ENCODE peak calls at places on chromosomes 16 and 17, in seven cellular contexts. One of them, this sample, is unnamed.

GRCh38 chr16:56771558-56772279 is 41.8 kb downstream of the NUP93 start:
- DNase-seq in lower leg skin: no peak
- DNase-seq in OCI-M1: peak
- DNase-seq in GM03348: peak
- DNase-seq in kidney tubule cell: no peak
- DNase-seq in activated T-helper 1 cell treated with Interleukin-2 at 50 U/mL for 16 hours: no peak
- DNase-seq in hepatic stellate cell: no peak
- DNase-seq in this sample: no peak

GRCh38 chr17:64765191-64765889 is 103.2 kb upstream of the SMURF2 start:
- DNase-seq in OCI-M1: no peak
- DNase-seq in lower leg skin: no peak
- DNase-seq in GM03348: no peak
- DNase-seq in hepatic stellate cell: no peak
- DNase-seq in activated T-helper 1 cell treated with Interleukin-2 at 50 U/mL for 16 hours: no peak
- DNase-seq in kidney tubule cell: peak
- DNase-seq in this sample: no peak

GRCh38 chr17:33667052-33667509 is 374.0 kb upstream of the ASIC2 start:
- DNase-seq in activated T-helper 1 cell treated with Interleukin-2 at 50 U/mL for 16 hours: no peak
- DNase-seq in GM03348: no peak
- DNase-seq in kidney tubule cell: no peak
- DNase-seq in OCI-M1: peak
- DNase-seq in hepatic stellate cell: no peak
- DNase-seq in lower leg skin: peak
- DNase-seq in this sample: no peak

GRCh38 chr16:15041260-15042011 is 14.4 kb downstream of the NTAN1 start:
- DNase-seq in kidney tubule cell: no peak
- DNase-seq in activated T-helper 1 cell treated with Interleukin-2 at 50 U/mL for 16 hours: no peak
- DNase-seq in hepatic stellate cell: peak
- DNase-seq in OCI-M1: peak
- DNase-seq in GM03348: peak
- DNase-seq in lower leg skin: peak
- DNase-seq in this sample: no peak

GRCh38 chr17:40362696-40363479 is 1.6 kb downstream of the GJD3 start:
- DNase-seq in hepatic stellate cell: peak
- DNase-seq in lower leg skin: no peak
- DNase-seq in OCI-M1: peak
- DNase-seq in activated T-helper 1 cell treated with Interleukin-2 at 50 U/mL for 16 hours: peak
- DNase-seq in GM03348: peak
- DNase-seq in kidney tubule cell: peak
- DNase-seq in this sample: peak

GRCh38 chr16:79336437-79337229 is 263.9 kb downstream of the MAF start:
- DNase-seq in lower leg skin: no peak
- DNase-seq in activated T-helper 1 cell treated with Interleukin-2 at 50 U/mL for 16 hours: no peak
- DNase-seq in hepatic stellate cell: no peak
- DNase-seq in GM03348: no peak
- DNase-seq in kidney tubule cell: no peak
- DNase-seq in OCI-M1: no peak
- DNase-seq in this sample: no peak

GRCh38 chr17:12302711-12303110 is 282.0 kb downstream of the MAP2K4 start:
- DNase-seq in kidney tubule cell: no peak
- DNase-seq in lower leg skin: no peak
- DNase-seq in GM03348: no peak
- DNase-seq in hepatic stellate cell: no peak
- DNase-seq in activated T-helper 1 cell treated with Interleukin-2 at 50 U/mL for 16 hours: no peak
- DNase-seq in OCI-M1: no peak
- DNase-seq in this sample: no peak

GRCh38 chr16:56357765-56358322 is 67.5 kb downstream of the AMFR start:
- DNase-seq in lower leg skin: no peak
- DNase-seq in hepatic stellate cell: no peak
- DNase-seq in GM03348: no peak
- DNase-seq in activated T-helper 1 cell treated with Interleukin-2 at 50 U/mL for 16 hours: no peak
- DNase-seq in kidney tubule cell: no peak
- DNase-seq in OCI-M1: no peak
- DNase-seq in this sample: no peak

GRCh38 chr17:41687828-41688640 is 651 bp upstream of the EIF1 start:
- DNase-seq in OCI-M1: peak
- DNase-seq in GM03348: no peak
- DNase-seq in lower leg skin: peak
- DNase-seq in hepatic stellate cell: no peak
- DNase-seq in kidney tubule cell: peak
- DNase-seq in activated T-helper 1 cell treated with Interleukin-2 at 50 U/mL for 16 hours: peak
- DNase-seq in this sample: peak

GRCh38 chr17:80650751-80651173 is 106.1 kb downstream of the RPTOR start:
- DNase-seq in lower leg skin: no peak
- DNase-seq in hepatic stellate cell: no peak
- DNase-seq in GM03348: no peak
- DNase-seq in kidney tubule cell: no peak
- DNase-seq in activated T-helper 1 cell treated with Interleukin-2 at 50 U/mL for 16 hours: no peak
- DNase-seq in OCI-M1: no peak
- DNase-seq in this sample: no peak

GRCh38 chr17:17959520-17960361 is 12.5 kb downstream of the TOM1L2 start:
- DNase-seq in GM03348: peak
- DNase-seq in kidney tubule cell: peak
- DNase-seq in hepatic stellate cell: no peak
- DNase-seq in OCI-M1: peak
- DNase-seq in activated T-helper 1 cell treated with Interleukin-2 at 50 U/mL for 16 hours: no peak
- DNase-seq in lower leg skin: no peak
- DNase-seq in this sample: no peak

GRCh38 chr17:60315650-60316049 is 76.3 kb downstream of the USP32 start:
- DNase-seq in kidney tubule cell: no peak
- DNase-seq in OCI-M1: peak
- DNase-seq in hepatic stellate cell: no peak
- DNase-seq in GM03348: no peak
- DNase-seq in lower leg skin: no peak
- DNase-seq in activated T-helper 1 cell treated with Interleukin-2 at 50 U/mL for 16 hours: no peak
- DNase-seq in this sample: no peak

GRCh38 chr17:79355186-79355585 is 255.7 kb downstream of the RBFOX3 start:
- DNase-seq in kidney tubule cell: no peak
- DNase-seq in activated T-helper 1 cell treated with Interleukin-2 at 50 U/mL for 16 hours: no peak
- DNase-seq in GM03348: no peak
- DNase-seq in lower leg skin: no peak
- DNase-seq in OCI-M1: no peak
- DNase-seq in hepatic stellate cell: no peak
- DNase-seq in this sample: no peak

GRCh38 chr16:68223072-68223471 is 12.9 kb downstream of the ESRP2 start:
- DNase-seq in OCI-M1: no peak
- DNase-seq in kidney tubule cell: no peak
- DNase-seq in GM03348: no peak
- DNase-seq in lower leg skin: no peak
- DNase-seq in hepatic stellate cell: no peak
- DNase-seq in activated T-helper 1 cell treated with Interleukin-2 at 50 U/mL for 16 hours: no peak
- DNase-seq in this sample: no peak

GRCh38 chr16:28042856-28043255 is 20.7 kb downstream of the GSG1L start:
- DNase-seq in activated T-helper 1 cell treated with Interleukin-2 at 50 U/mL for 16 hours: no peak
- DNase-seq in lower leg skin: no peak
- DNase-seq in OCI-M1: no peak
- DNase-seq in GM03348: peak
- DNase-seq in kidney tubule cell: no peak
- DNase-seq in hepatic stellate cell: no peak
- DNase-seq in this sample: no peak

GRCh38 chr17:21218101-21218500 is 4.1 kb upstream of the TMEM11 start:
- DNase-seq in GM03348: no peak
- DNase-seq in hepatic stellate cell: peak
- DNase-seq in activated T-helper 1 cell treated with Interleukin-2 at 50 U/mL for 16 hours: no peak
- DNase-seq in lower leg skin: no peak
- DNase-seq in kidney tubule cell: no peak
- DNase-seq in OCI-M1: peak
- DNase-seq in this sample: peak

GRCh38 chr17:76356803-76357456 is 3.2 kb upstream of the PRPSAP1 start:
- DNase-seq in activated T-helper 1 cell treated with Interleukin-2 at 50 U/mL for 16 hours: no peak
- DNase-seq in lower leg skin: no peak
- DNase-seq in hepatic stellate cell: no peak
- DNase-seq in GM03348: no peak
- DNase-seq in kidney tubule cell: no peak
- DNase-seq in OCI-M1: no peak
- DNase-seq in this sample: no peak

GRCh38 chr17:27241346-27241946 is 52.5 kb upstream of the WSB1 start:
- DNase-seq in activated T-helper 1 cell treated with Interleukin-2 at 50 U/mL for 16 hours: no peak
- DNase-seq in GM03348: no peak
- DNase-seq in lower leg skin: no peak
- DNase-seq in OCI-M1: no peak
- DNase-seq in hepatic stellate cell: no peak
- DNase-seq in kidney tubule cell: peak
- DNase-seq in this sample: no peak

GRCh38 chr17:45052052-45052772 is 780 bp upstream of the DCAKD start:
- DNase-seq in OCI-M1: peak
- DNase-seq in GM03348: no peak
- DNase-seq in kidney tubule cell: peak
- DNase-seq in activated T-helper 1 cell treated with Interleukin-2 at 50 U/mL for 16 hours: peak
- DNase-seq in lower leg skin: no peak
- DNase-seq in hepatic stellate cell: no peak
- DNase-seq in this sample: no peak

GRCh38 chr17:34797724-34798123 is 163.5 kb downstream of the CCT6B start:
- DNase-seq in GM03348: peak
- DNase-seq in hepatic stellate cell: peak
- DNase-seq in activated T-helper 1 cell treated with Interleukin-2 at 50 U/mL for 16 hours: no peak
- DNase-seq in lower leg skin: no peak
- DNase-seq in kidney tubule cell: peak
- DNase-seq in OCI-M1: peak
- DNase-seq in this sample: peak

GRCh38 chr16:3482659-3483241 is 12.5 kb downstream of the C16orf90 start:
- DNase-seq in kidney tubule cell: no peak
- DNase-seq in activated T-helper 1 cell treated with Interleukin-2 at 50 U/mL for 16 hours: no peak
- DNase-seq in GM03348: no peak
- DNase-seq in lower leg skin: no peak
- DNase-seq in OCI-M1: no peak
- DNase-seq in hepatic stellate cell: no peak
- DNase-seq in this sample: no peak

GRCh38 chr17:52841971-52842370 is 683.5 kb upstream of the CA10 start:
- DNase-seq in OCI-M1: no peak
- DNase-seq in hepatic stellate cell: no peak
- DNase-seq in GM03348: no peak
- DNase-seq in lower leg skin: no peak
- DNase-seq in kidney tubule cell: no peak
- DNase-seq in activated T-helper 1 cell treated with Interleukin-2 at 50 U/mL for 16 hours: no peak
- DNase-seq in this sample: no peak

GRCh38 chr16:56849690-56850680 is 15.0 kb upstream of the SLC12A3 start:
- DNase-seq in OCI-M1: no peak
- DNase-seq in hepatic stellate cell: no peak
- DNase-seq in GM03348: no peak
- DNase-seq in lower leg skin: no peak
- DNase-seq in activated T-helper 1 cell treated with Interleukin-2 at 50 U/mL for 16 hours: no peak
- DNase-seq in kidney tubule cell: peak
- DNase-seq in this sample: no peak

GRCh38 chr16:1146409-1146808 is 6.5 kb upstream of the CACNA1H start:
- DNase-seq in OCI-M1: no peak
- DNase-seq in lower leg skin: no peak
- DNase-seq in kidney tubule cell: no peak
- DNase-seq in activated T-helper 1 cell treated with Interleukin-2 at 50 U/mL for 16 hours: no peak
- DNase-seq in hepatic stellate cell: no peak
- DNase-seq in GM03348: no peak
- DNase-seq in this sample: no peak

GRCh38 chr16:70600730-70601129 is 45.6 kb upstream of the IL34 start:
- DNase-seq in activated T-helper 1 cell treated with Interleukin-2 at 50 U/mL for 16 hours: no peak
- DNase-seq in OCI-M1: no peak
- DNase-seq in hepatic stellate cell: no peak
- DNase-seq in kidney tubule cell: no peak
- DNase-seq in lower leg skin: no peak
- DNase-seq in GM03348: no peak
- DNase-seq in this sample: no peak

GRCh38 chr16:70750893-70751467 is 50.0 kb downstream of the VAC14 start:
- DNase-seq in activated T-helper 1 cell treated with Interleukin-2 at 50 U/mL for 16 hours: no peak
- DNase-seq in hepatic stellate cell: peak
- DNase-seq in lower leg skin: no peak
- DNase-seq in kidney tubule cell: peak
- DNase-seq in OCI-M1: no peak
- DNase-seq in GM03348: peak
- DNase-seq in this sample: peak

GRCh38 chr16:67461600-67462278 is 19.2 kb downstream of the ATP6V0D1 start:
- DNase-seq in GM03348: no peak
- DNase-seq in hepatic stellate cell: no peak
- DNase-seq in kidney tubule cell: no peak
- DNase-seq in activated T-helper 1 cell treated with Interleukin-2 at 50 U/mL for 16 hours: no peak
- DNase-seq in OCI-M1: no peak
- DNase-seq in lower leg skin: peak
- DNase-seq in this sample: no peak

GRCh38 chr17:74635418-74635817 is 11.9 kb upstream of the CD300E start:
- DNase-seq in activated T-helper 1 cell treated with Interleukin-2 at 50 U/mL for 16 hours: no peak
- DNase-seq in hepatic stellate cell: no peak
- DNase-seq in kidney tubule cell: peak
- DNase-seq in lower leg skin: no peak
- DNase-seq in GM03348: no peak
- DNase-seq in OCI-M1: no peak
- DNase-seq in this sample: no peak

GRCh38 chr16:88384222-88385111 is 1.7 kb downstream of the ZNF469 start:
- DNase-seq in OCI-M1: no peak
- DNase-seq in GM03348: no peak
- DNase-seq in kidney tubule cell: no peak
- DNase-seq in lower leg skin: no peak
- DNase-seq in hepatic stellate cell: no peak
- DNase-seq in activated T-helper 1 cell treated with Interleukin-2 at 50 U/mL for 16 hours: no peak
- DNase-seq in this sample: no peak

GRCh38 chr17:36703860-36704266 is 102.5 kb downstream of the MRM1 start:
- DNase-seq in GM03348: peak
- DNase-seq in activated T-helper 1 cell treated with Interleukin-2 at 50 U/mL for 16 hours: peak
- DNase-seq in OCI-M1: peak
- DNase-seq in lower leg skin: no peak
- DNase-seq in hepatic stellate cell: peak
- DNase-seq in kidney tubule cell: peak
- DNase-seq in this sample: peak

GRCh38 chr16:31474778-31475738 is 3.1 kb downstream of the TGFB1I1 start:
- DNase-seq in OCI-M1: no peak
- DNase-seq in hepatic stellate cell: no peak
- DNase-seq in kidney tubule cell: no peak
- DNase-seq in activated T-helper 1 cell treated with Interleukin-2 at 50 U/mL for 16 hours: no peak
- DNase-seq in lower leg skin: no peak
- DNase-seq in GM03348: no peak
- DNase-seq in this sample: no peak

GRCh38 chr16:88650749-88651275 is at the start of gene CYBA:
- DNase-seq in activated T-helper 1 cell treated with Interleukin-2 at 50 U/mL for 16 hours: peak
- DNase-seq in kidney tubule cell: peak
- DNase-seq in hepatic stellate cell: peak
- DNase-seq in GM03348: peak
- DNase-seq in OCI-M1: peak
- DNase-seq in lower leg skin: peak
- DNase-seq in this sample: peak

GRCh38 chr17:73271078-73271477 is 9.4 kb upstream of the CPSF4L start:
- DNase-seq in OCI-M1: no peak
- DNase-seq in kidney tubule cell: no peak
- DNase-seq in GM03348: no peak
- DNase-seq in lower leg skin: no peak
- DNase-seq in hepatic stellate cell: no peak
- DNase-seq in activated T-helper 1 cell treated with Interleukin-2 at 50 U/mL for 16 hours: no peak
- DNase-seq in this sample: no peak

GRCh38 chr17:76709077-76709950 is 1.5 kb downstream of the MXRA7 start:
- DNase-seq in OCI-M1: no peak
- DNase-seq in GM03348: peak
- DNase-seq in hepatic stellate cell: peak
- DNase-seq in activated T-helper 1 cell treated with Interleukin-2 at 50 U/mL for 16 hours: no peak
- DNase-seq in kidney tubule cell: peak
- DNase-seq in lower leg skin: peak
- DNase-seq in this sample: peak

GRCh38 chr17:3385869-3386816 is at the start of gene OR3A2:
- DNase-seq in activated T-helper 1 cell treated with Interleukin-2 at 50 U/mL for 16 hours: no peak
- DNase-seq in lower leg skin: no peak
- DNase-seq in GM03348: no peak
- DNase-seq in hepatic stellate cell: no peak
- DNase-seq in OCI-M1: no peak
- DNase-seq in kidney tubule cell: no peak
- DNase-seq in this sample: no peak

GRCh38 chr16:79770244-79771064 is 169.9 kb upstream of the MAF start:
- DNase-seq in lower leg skin: peak
- DNase-seq in OCI-M1: peak
- DNase-seq in kidney tubule cell: peak
- DNase-seq in GM03348: peak
- DNase-seq in activated T-helper 1 cell treated with Interleukin-2 at 50 U/mL for 16 hours: peak
- DNase-seq in hepatic stellate cell: peak
- DNase-seq in this sample: peak

GRCh38 chr16:57798267-57798810 is 4.0 kb downstream of the KIFC3 start:
- DNase-seq in OCI-M1: no peak
- DNase-seq in GM03348: no peak
- DNase-seq in kidney tubule cell: no peak
- DNase-seq in hepatic stellate cell: no peak
- DNase-seq in lower leg skin: no peak
- DNase-seq in activated T-helper 1 cell treated with Interleukin-2 at 50 U/mL for 16 hours: no peak
- DNase-seq in this sample: no peak

GRCh38 chr16:56310685-56311084 is 114.7 kb downstream of the AMFR start:
- DNase-seq in kidney tubule cell: peak
- DNase-seq in activated T-helper 1 cell treated with Interleukin-2 at 50 U/mL for 16 hours: no peak
- DNase-seq in hepatic stellate cell: no peak
- DNase-seq in lower leg skin: no peak
- DNase-seq in GM03348: no peak
- DNase-seq in OCI-M1: no peak
- DNase-seq in this sample: no peak

This sample was measured in HTR-8/SVneo.